ENCODE peak calls at places on chromosomes 6 and 20, in six cellular contexts. B is neural progenitor cell, V is AG04450, H is heart left ventricle, Z is PC-3, L is astrocyte of the spinal cord. U is an unnamed sample.

GRCh38 chr6:82608777-82609176 is 245.2 kb downstream of the TPBG start:
- DNase-seq in B (peak), V (no peak), H (no peak), Z (no peak), L (no peak), U (no peak)

GRCh38 chr6:27129095-27129815 is 118.2 kb upstream of the PRSS16 start:
- DNase-seq in B (no peak), V (no peak), H (no peak), Z (peak), L (no peak), U (no peak)

GRCh38 chr20:1341561-1342265 is 12.8 kb upstream of the SDCBP2 start:
- DNase-seq in B (no peak), V (no peak), H (no peak), Z (peak), L (peak), U (peak)

GRCh38 chr6:14228571-14228970 is 111.0 kb downstream of the CD83 start:
- DNase-seq in B (no peak), V (no peak), H (no peak), Z (no peak), L (peak), U (no peak)

GRCh38 chr20:59342017-59342957 is 41.9 kb downstream of the EDN3 start:
- DNase-seq in B (no peak), V (no peak), H (no peak), Z (no peak), L (no peak), U (no peak)

GRCh38 chr20:54237544-54237943 is 29.7 kb downstream of the PFDN4 start:
- DNase-seq in B (no peak), V (no peak), H (no peak), Z (no peak), L (no peak), U (no peak)

GRCh38 chr6:151675746-151676459 is 131.6 kb upstream of the ESR1 start:
- DNase-seq in B (peak), V (no peak), H (no peak), Z (peak), L (peak), U (no peak)

GRCh38 chr6:2237001-2237400 is 8.4 kb downstream of the GMDS start:
- DNase-seq in B (no peak), V (peak), H (no peak), Z (peak), L (peak), U (peak)

GRCh38 chr6:158552055-158552795 is 7.7 kb upstream of the TMEM181 start:
- DNase-seq in B (no peak), V (no peak), H (no peak), Z (no peak), L (no peak), U (no peak)

GRCh38 chr6:1063671-1064355 is 248.1 kb upstream of the FOXQ1 start:
- DNase-seq in B (no peak), V (no peak), H (no peak), Z (peak), L (peak), U (no peak)

GRCh38 chr6:128209771-128210170 is 308.9 kb upstream of the THEMIS start:
- DNase-seq in B (no peak), V (no peak), H (no peak), Z (peak), L (peak), U (peak)

GRCh38 chr20:57224641-57225138 is 41.8 kb downstream of the BMP7 start:
- DNase-seq in B (peak), V (no peak), H (peak), Z (no peak), L (no peak), U (no peak)
- H3K4me3 ChIP-seq in B (no peak), V (no peak), H (no peak), Z (no peak), L (no peak), U (no peak)

DNA sequence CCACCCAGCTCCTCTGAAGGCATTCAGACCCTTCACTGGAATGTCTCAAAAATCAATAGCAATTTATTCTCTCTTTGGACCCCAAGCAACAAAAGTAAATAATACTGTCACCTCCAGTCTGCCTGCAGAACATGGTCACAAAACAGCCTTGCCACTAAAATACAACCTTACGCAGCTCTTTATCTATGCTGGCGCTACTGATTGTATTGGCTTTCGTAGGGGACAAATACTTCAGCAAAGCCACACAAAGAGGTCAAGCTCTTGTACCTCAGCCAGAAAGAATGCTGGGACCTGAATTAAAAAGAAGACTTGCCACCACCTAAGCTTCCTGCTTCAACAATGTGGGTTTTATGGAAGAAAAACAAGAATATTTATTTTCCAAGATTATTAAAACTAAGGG is 57.2 kb downstream of the PRKN start:
- DNase-seq in B (peak), V (no peak), H (no peak), Z (no peak), L (no peak), U (no peak)
- H3K4me3 ChIP-seq in B (no peak), V (no peak), H (no peak), Z (no peak), L (no peak), U (no peak)

GRCh38 chr20:62303049-62303326 is 191 bp downstream of the ADRM1 start:
- DNase-seq in B (no peak), V (no peak), H (no peak), Z (no peak), L (no peak), U (no peak)

GRCh38 chr20:62302341-62303048 is at the start of gene ADRM1:
- DNase-seq in B (peak), V (peak), H (peak), Z (peak), L (peak), U (peak)

GRCh38 chr20:62301111-62301668 is 1.6 kb upstream of the ADRM1 start:
- DNase-seq in B (no peak), V (no peak), H (no peak), Z (no peak), L (no peak), U (no peak)

GRCh38 chr20:62300319-62300718 is 2.5 kb upstream of the ADRM1 start:
- DNase-seq in B (no peak), V (no peak), H (no peak), Z (no peak), L (no peak), U (no peak)

DNA sequence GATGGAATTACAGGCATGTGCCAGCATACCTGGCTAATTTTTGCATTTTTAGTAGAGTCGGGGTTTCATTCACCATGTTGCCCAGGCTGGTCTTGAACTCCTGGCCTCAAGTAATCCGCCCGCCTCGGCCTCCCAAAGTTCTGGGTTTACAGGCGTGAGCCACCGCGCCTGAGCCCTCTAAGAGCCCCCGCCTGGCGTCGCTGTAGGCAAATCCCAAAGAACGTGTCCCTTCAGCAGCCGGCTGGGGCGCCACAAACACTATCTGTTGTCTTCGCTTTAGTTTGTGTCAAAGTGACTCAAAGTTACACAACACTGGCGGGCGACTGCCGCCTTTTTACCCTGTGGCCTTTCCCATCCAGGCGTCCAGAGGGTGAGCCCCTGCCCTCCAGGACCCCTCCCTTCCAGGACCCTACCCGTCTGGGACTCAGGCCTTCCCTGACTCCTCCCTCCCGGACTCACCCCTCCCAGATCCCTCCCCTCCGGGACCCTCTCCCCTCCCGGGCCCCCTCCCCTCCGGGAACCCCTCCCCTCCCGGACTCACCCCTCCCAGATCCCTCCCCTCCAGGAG is 940 bp upstream of the ADRM1 start:
- DNase-seq in B (peak), V (peak), H (peak), Z (peak), L (peak), U (peak)
- H3K4me3 ChIP-seq in B (peak), V (peak), H (peak), Z (peak), L (peak), U (peak)

DNA sequence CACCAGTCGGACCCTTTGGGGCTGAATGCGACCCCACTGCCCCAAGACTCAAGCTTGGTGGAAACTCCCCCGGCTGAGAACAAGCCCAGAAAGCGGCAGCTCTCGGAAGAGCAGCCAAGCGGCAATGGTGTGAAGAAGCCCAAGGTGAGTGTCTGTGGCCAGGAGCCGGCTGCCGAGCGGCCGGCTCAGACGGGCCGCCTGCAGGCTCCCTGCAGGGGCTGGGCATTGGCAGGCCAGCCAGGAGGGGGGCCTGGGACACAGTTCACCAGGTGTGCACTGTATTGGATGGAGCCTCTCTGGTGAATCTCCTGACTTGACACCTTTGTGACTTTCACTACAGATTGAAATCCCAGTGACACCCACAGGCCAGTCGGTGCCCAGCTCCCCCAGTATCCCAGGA is 6.0 kb downstream of the PCIF1 start:
- DNase-seq in B (no peak), V (no peak), H (no peak), Z (no peak), L (no peak), U (no peak)
- H3K4me3 ChIP-seq in B (no peak), V (no peak), H (no peak), Z (no peak), L (no peak), U (no peak)

GRCh38 chr20:3751284-3751663 is 16.3 kb downstream of the ADISSP start:
- DNase-seq in B (peak), V (no peak), H (no peak), Z (no peak), L (no peak), U (no peak)
- H3K4me3 ChIP-seq in B (peak), V (no peak), H (no peak), Z (no peak), L (no peak), U (no peak)

GRCh38 chr6:138571585-138572199 is 72.4 kb upstream of the NHSL1 start:
- DNase-seq in B (peak), V (no peak), H (no peak), Z (no peak), L (peak), U (no peak)

GRCh38 chr6:138570716-138571020 is 71.4 kb upstream of the NHSL1 start:
- DNase-seq in B (peak), V (no peak), H (no peak), Z (no peak), L (peak), U (no peak)

GRCh38 chr6:138572200-138572875 is 73.0 kb upstream of the NHSL1 start:
- DNase-seq in B (peak), V (peak), H (peak), Z (peak), L (peak), U (peak)

GRCh38 chr6:138571174-138571573 is 71.9 kb upstream of the NHSL1 start:
- DNase-seq in B (no peak), V (no peak), H (no peak), Z (no peak), L (peak), U (no peak)

GRCh38 chr6:138572885-138573284 is 73.6 kb upstream of the NHSL1 start:
- DNase-seq in B (peak), V (no peak), H (no peak), Z (no peak), L (no peak), U (no peak)
- H3K4me3 ChIP-seq in B (peak), V (no peak), H (no peak), Z (no peak), L (no peak), U (no peak)

DNA sequence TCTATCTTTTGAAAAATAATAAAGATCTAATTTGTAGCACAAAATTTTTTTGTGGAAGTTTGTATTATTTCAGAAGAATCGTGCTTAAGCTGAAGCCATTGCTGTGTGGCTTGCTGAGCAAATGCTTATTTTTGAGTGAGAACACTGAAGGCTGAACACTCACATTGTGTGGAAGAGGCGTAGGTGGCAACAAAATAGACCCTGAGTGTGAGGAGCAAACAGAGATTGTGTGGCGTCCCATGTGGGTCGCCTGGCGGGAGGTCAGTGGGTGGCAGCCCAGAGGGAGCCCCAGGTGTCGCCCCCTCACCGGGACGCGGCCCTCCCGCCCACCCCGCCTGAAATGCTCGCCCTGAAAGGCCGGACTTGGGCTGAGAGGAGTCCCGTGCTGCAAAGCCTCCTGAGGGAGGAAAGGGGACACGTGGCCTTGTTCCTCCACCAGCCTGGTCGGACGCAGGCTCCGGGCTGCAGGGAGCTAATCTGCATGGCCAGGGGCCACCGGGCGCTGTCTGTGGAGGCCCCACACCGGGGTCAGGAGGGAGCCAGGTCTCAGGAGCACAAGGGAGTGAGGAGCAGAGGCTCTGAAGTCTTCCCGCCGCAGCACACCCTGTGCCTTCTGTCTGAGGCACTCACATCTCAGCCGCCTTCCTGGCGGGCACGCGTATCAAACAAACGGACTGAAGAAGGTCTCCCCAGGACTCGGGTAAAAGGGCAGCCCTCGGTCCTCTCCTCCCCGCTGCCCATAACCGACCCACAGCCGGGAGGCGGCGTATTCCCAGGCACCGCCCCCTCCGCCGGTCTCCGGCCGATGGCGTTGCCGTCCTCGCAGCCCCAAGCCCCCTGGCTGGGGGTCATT is 15.9 kb downstream of the DDO start:
- DNase-seq in B (no peak), V (no peak), H (peak), Z (no peak), L (no peak), U (no peak)
- H3K4me3 ChIP-seq in B (no peak), V (peak), H (peak), Z (no peak), L (peak), U (peak)

GRCh38 chr6:113776998-113777397 is 80.1 kb upstream of the MARCKS start:
- DNase-seq in B (peak), V (no peak), H (no peak), Z (no peak), L (no peak), U (peak)
- H3K4me3 ChIP-seq in B (peak), V (no peak), H (no peak), Z (no peak), L (no peak), U (no peak)

DNA sequence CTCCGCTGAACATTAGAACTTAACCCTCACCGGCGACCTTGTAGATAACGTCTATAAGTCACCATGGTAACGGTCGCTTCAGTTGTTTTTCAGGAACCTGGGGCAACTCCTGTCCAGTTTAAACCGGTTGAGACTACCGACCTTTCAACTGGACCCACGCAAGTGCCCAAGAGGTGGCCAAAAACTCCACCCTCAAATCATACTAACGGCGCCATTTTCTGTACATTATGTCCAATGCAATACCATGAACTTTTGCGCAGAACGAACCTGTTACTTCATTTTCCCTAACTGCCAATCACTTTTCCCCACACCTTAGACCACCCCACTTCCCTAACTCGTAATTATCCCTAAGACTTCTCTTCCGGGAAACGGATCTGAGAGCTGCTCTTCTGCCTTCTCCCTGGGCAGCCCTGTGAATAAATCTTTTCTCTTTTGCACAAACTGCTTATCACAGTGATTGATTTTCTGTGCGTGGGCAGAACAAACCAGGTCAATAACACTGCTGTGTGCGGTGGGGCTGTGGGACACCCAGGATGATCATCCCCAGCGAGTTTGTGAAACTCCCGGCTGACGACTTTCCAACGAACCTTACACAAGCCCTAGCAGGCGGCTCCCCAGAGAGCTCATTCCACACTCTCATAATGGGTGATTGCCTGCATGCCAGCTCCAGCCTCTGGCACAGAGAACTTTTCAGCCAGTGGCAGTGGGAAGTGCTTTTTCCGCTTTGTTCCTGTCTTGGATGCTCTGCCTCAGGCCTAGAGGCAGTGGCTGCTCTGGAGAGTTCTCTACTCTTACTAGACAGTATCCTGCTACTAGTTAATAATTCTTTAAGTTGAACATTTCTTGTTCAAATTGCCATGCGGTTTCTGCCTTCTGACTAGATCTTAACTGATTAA is 28.6 kb downstream of the GPX5 start:
- DNase-seq in B (no peak), V (no peak), H (no peak), Z (no peak), L (no peak), U (no peak)
- H3K4me3 ChIP-seq in B (peak), V (no peak), H (no peak), Z (no peak), L (peak), U (peak)

U was measured in brain microvascular endothelial cell.